ENCODE peak calls at places on chromosome 13, in ten cellular contexts. One of them, this sample, is unnamed.

GRCh38 chr13:75637101-75637774 is 1.1 kb downstream of the LMO7 start:
- DNase-seq in PC-9: no peak
- DNase-seq in colonic mucosa: no peak
- DNase-seq in mucosa of descending colon: no peak
- DNase-seq in Peyer's patch: no peak
- DNase-seq in astrocyte of the spinal cord: peak; percentile 36
- DNase-seq in astrocyte of the cerebellum: no peak
- DNase-seq in left lung: no peak
- DNase-seq in CD4-positive, alpha-beta memory T cell: no peak
- DNase-seq in tibial artery: no peak
- DNase-seq in this sample: no peak

GRCh38 chr13:92991687-92992086 is 234.9 kb upstream of the GPC6 start:
- DNase-seq in mucosa of descending colon: no peak
- DNase-seq in left lung: no peak
- DNase-seq in Peyer's patch: no peak
- DNase-seq in PC-9: no peak
- DNase-seq in astrocyte of the spinal cord: no peak
- DNase-seq in colonic mucosa: no peak
- DNase-seq in CD4-positive, alpha-beta memory T cell: no peak
- DNase-seq in tibial artery: no peak
- DNase-seq in astrocyte of the cerebellum: no peak
- DNase-seq in this sample: no peak

GRCh38 chr13:112105244-112105681 is 38.3 kb downstream of the SOX1 start:
- DNase-seq in astrocyte of the cerebellum: no peak
- DNase-seq in mucosa of descending colon: no peak
- DNase-seq in CD4-positive, alpha-beta memory T cell: no peak
- DNase-seq in left lung: no peak
- DNase-seq in tibial artery: no peak
- DNase-seq in PC-9: no peak
- DNase-seq in colonic mucosa: no peak
- DNase-seq in astrocyte of the spinal cord: no peak
- DNase-seq in Peyer's patch: no peak
- DNase-seq in this sample: no peak

GRCh38 chr13:25857830-25858229 is 194.0 kb downstream of the SHISA2 start:
- DNase-seq in astrocyte of the cerebellum: no peak
- DNase-seq in tibial artery: no peak
- DNase-seq in mucosa of descending colon: no peak
- DNase-seq in CD4-positive, alpha-beta memory T cell: no peak
- DNase-seq in left lung: no peak
- DNase-seq in astrocyte of the spinal cord: no peak
- DNase-seq in Peyer's patch: no peak
- DNase-seq in PC-9: no peak
- DNase-seq in colonic mucosa: no peak
- DNase-seq in this sample: no peak

GRCh38 chr13:92074658-92075057 is 676.2 kb downstream of the GPC5 start:
- DNase-seq in colonic mucosa: no peak
- DNase-seq in astrocyte of the cerebellum: no peak
- DNase-seq in left lung: no peak
- DNase-seq in Peyer's patch: no peak
- DNase-seq in tibial artery: no peak
- DNase-seq in CD4-positive, alpha-beta memory T cell: no peak
- DNase-seq in mucosa of descending colon: peak; percentile 41
- DNase-seq in astrocyte of the spinal cord: peak; percentile 14
- DNase-seq in PC-9: no peak
- DNase-seq in this sample: no peak

GRCh38 chr13:27972619-27972877 is 3.4 kb upstream of the CDX2 start:
- DNase-seq in tibial artery: no peak
- DNase-seq in PC-9: no peak
- DNase-seq in Peyer's patch: no peak
- DNase-seq in mucosa of descending colon: no peak
- DNase-seq in CD4-positive, alpha-beta memory T cell: no peak
- DNase-seq in astrocyte of the cerebellum: no peak
- DNase-seq in astrocyte of the spinal cord: no peak
- DNase-seq in colonic mucosa: no peak
- DNase-seq in left lung: no peak
- DNase-seq in this sample: peak; percentile 63

GRCh38 chr13:96982672-96983071 is 11.6 kb downstream of the OXGR1 start:
- DNase-seq in Peyer's patch: no peak
- DNase-seq in tibial artery: no peak
- DNase-seq in mucosa of descending colon: no peak
- DNase-seq in astrocyte of the spinal cord: peak; percentile 14
- DNase-seq in left lung: no peak
- DNase-seq in colonic mucosa: no peak
- DNase-seq in PC-9: no peak
- DNase-seq in CD4-positive, alpha-beta memory T cell: no peak
- DNase-seq in astrocyte of the cerebellum: no peak
- DNase-seq in this sample: no peak

GRCh38 chr13:57631607-57632275 is at the start of gene PCDH17:
- DNase-seq in colonic mucosa: no peak
- DNase-seq in left lung: peak; percentile 72
- DNase-seq in Peyer's patch: no peak
- DNase-seq in astrocyte of the spinal cord: peak; percentile 60
- DNase-seq in PC-9: no peak
- DNase-seq in CD4-positive, alpha-beta memory T cell: no peak
- DNase-seq in tibial artery: peak; percentile 70
- DNase-seq in mucosa of descending colon: no peak
- DNase-seq in astrocyte of the cerebellum: no peak
- DNase-seq in this sample: no peak

GRCh38 chr13:23470706-23471610 is 37.5 kb upstream of the SACS start:
- DNase-seq in Peyer's patch: no peak
- DNase-seq in colonic mucosa: no peak
- DNase-seq in tibial artery: no peak
- DNase-seq in astrocyte of the spinal cord: no peak
- DNase-seq in PC-9: no peak
- DNase-seq in astrocyte of the cerebellum: no peak
- DNase-seq in CD4-positive, alpha-beta memory T cell: no peak
- DNase-seq in left lung: no peak
- DNase-seq in mucosa of descending colon: no peak
- DNase-seq in this sample: no peak

GRCh38 chr13:51181752-51182383 is 40.3 kb upstream of the FAM124A start:
- DNase-seq in astrocyte of the spinal cord: no peak
- DNase-seq in tibial artery: no peak
- DNase-seq in Peyer's patch: no peak
- DNase-seq in CD4-positive, alpha-beta memory T cell: no peak
- DNase-seq in colonic mucosa: no peak
- DNase-seq in mucosa of descending colon: no peak
- DNase-seq in left lung: no peak
- DNase-seq in astrocyte of the cerebellum: no peak
- DNase-seq in PC-9: no peak
- DNase-seq in this sample: no peak

DNA sequence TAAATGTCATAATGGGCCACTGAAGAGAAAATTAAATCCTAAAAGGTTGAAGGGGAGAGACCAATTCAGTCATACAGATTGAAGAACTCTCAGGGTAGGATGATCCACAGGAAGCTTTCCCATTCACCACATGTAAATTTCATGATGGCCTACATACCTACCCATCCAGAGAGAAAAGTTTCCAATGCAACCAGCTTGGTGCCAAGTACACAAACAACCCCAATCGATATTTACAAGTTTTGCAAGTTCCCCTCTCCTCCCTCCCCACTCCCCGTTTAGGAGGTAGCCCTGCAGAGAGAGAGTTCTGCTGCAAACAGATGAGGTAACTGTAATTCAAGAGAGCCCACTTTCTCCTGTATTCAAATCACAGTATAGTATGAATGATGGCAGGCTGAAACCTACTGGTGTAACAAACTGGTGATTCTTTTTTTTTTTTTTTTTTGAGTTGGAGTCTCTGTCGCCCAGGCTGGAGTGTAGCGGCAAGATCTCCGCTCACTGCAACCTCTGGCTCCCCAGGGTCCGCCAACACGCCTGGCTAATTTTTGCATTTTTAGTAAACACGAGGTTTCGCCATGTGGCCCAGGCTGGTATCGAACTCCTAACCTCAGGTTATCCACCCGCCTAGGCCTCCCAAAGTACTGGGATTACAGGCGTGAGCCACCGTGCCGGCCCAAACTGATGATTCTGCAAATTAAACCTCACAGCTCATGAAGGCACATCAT is 14.4 kb downstream of the FOXO1 start:
- DNase-seq in tibial artery: no peak
- DNase-seq in CD4-positive, alpha-beta memory T cell: no peak
- DNase-seq in Peyer's patch: no peak
- DNase-seq in astrocyte of the cerebellum: no peak
- DNase-seq in mucosa of descending colon: no peak
- DNase-seq in left lung: no peak
- DNase-seq in astrocyte of the spinal cord: no peak
- DNase-seq in PC-9: no peak
- DNase-seq in colonic mucosa: no peak
- DNase-seq in this sample: no peak
- H3K4me3 ChIP-seq in tibial artery: no peak overlapping the region
- H3K4me3 ChIP-seq in CD4-positive, alpha-beta memory T cell: peak overlapping the region; percentile 29
- H3K4me3 ChIP-seq in Peyer's patch: no peak overlapping the region
- H3K4me3 ChIP-seq in astrocyte of the cerebellum: no peak overlapping the region
- H3K4me3 ChIP-seq in mucosa of descending colon: no peak overlapping the region
- H3K4me3 ChIP-seq in left lung: no peak overlapping the region
- H3K4me3 ChIP-seq in astrocyte of the spinal cord: no peak overlapping the region
- H3K4me3 ChIP-seq in PC-9: no peak overlapping the region
- H3K4me3 ChIP-seq in colonic mucosa: no peak overlapping the region
- H3K4me3 ChIP-seq in this sample: no peak overlapping the region

GRCh38 chr13:113497217-113497616 is 6.7 kb upstream of the DCUN1D2 start:
- DNase-seq in CD4-positive, alpha-beta memory T cell: no peak
- DNase-seq in astrocyte of the cerebellum: no peak
- DNase-seq in PC-9: no peak
- DNase-seq in tibial artery: no peak
- DNase-seq in Peyer's patch: no peak
- DNase-seq in mucosa of descending colon: no peak
- DNase-seq in astrocyte of the spinal cord: no peak
- DNase-seq in colonic mucosa: no peak
- DNase-seq in left lung: no peak
- DNase-seq in this sample: no peak
- H3K4me3 ChIP-seq in CD4-positive, alpha-beta memory T cell: no peak overlapping the region
- H3K4me3 ChIP-seq in astrocyte of the cerebellum: no peak overlapping the region
- H3K4me3 ChIP-seq in PC-9: no peak overlapping the region
- H3K4me3 ChIP-seq in tibial artery: no peak overlapping the region
- H3K4me3 ChIP-seq in Peyer's patch: no peak overlapping the region
- H3K4me3 ChIP-seq in mucosa of descending colon: no peak overlapping the region
- H3K4me3 ChIP-seq in astrocyte of the spinal cord: no peak overlapping the region
- H3K4me3 ChIP-seq in colonic mucosa: no peak overlapping the region
- H3K4me3 ChIP-seq in left lung: no peak overlapping the region
- H3K4me3 ChIP-seq in this sample: no peak overlapping the region

GRCh38 chr13:49220856-49221614 is 897 bp downstream of the MLNR start:
- DNase-seq in mucosa of descending colon: no peak
- DNase-seq in colonic mucosa: no peak
- DNase-seq in astrocyte of the spinal cord: no peak
- DNase-seq in PC-9: no peak
- DNase-seq in astrocyte of the cerebellum: no peak
- DNase-seq in tibial artery: no peak
- DNase-seq in left lung: peak; percentile 85
- DNase-seq in Peyer's patch: no peak
- DNase-seq in CD4-positive, alpha-beta memory T cell: no peak
- DNase-seq in this sample: no peak
- H3K4me3 ChIP-seq in mucosa of descending colon: no peak overlapping the region
- H3K4me3 ChIP-seq in colonic mucosa: peak overlapping the region; percentile 35
- H3K4me3 ChIP-seq in astrocyte of the spinal cord: no peak overlapping the region
- H3K4me3 ChIP-seq in PC-9: no peak overlapping the region
- H3K4me3 ChIP-seq in astrocyte of the cerebellum: peak overlapping the region; percentile 21
- H3K4me3 ChIP-seq in tibial artery: peak overlapping the region; percentile 46
- H3K4me3 ChIP-seq in left lung: peak overlapping the region; percentile 36
- H3K4me3 ChIP-seq in Peyer's patch: peak overlapping the region; percentile 53
- H3K4me3 ChIP-seq in CD4-positive, alpha-beta memory T cell: peak overlapping the region; percentile 15
- H3K4me3 ChIP-seq in this sample: no peak overlapping the region

GRCh38 chr13:99985243-99985874 is 3.8 kb downstream of the ZIC2 start:
- DNase-seq in Peyer's patch: no peak
- DNase-seq in left lung: peak; percentile 72
- DNase-seq in colonic mucosa: no peak
- DNase-seq in CD4-positive, alpha-beta memory T cell: no peak
- DNase-seq in astrocyte of the spinal cord: no peak
- DNase-seq in PC-9: no peak
- DNase-seq in mucosa of descending colon: no peak
- DNase-seq in tibial artery: no peak
- DNase-seq in astrocyte of the cerebellum: no peak
- DNase-seq in this sample: no peak
- H3K4me3 ChIP-seq in Peyer's patch: no peak overlapping the region
- H3K4me3 ChIP-seq in left lung: no peak overlapping the region
- H3K4me3 ChIP-seq in colonic mucosa: no peak overlapping the region
- H3K4me3 ChIP-seq in CD4-positive, alpha-beta memory T cell: no peak overlapping the region
- H3K4me3 ChIP-seq in astrocyte of the spinal cord: peak overlapping the region; percentile 76
- H3K4me3 ChIP-seq in PC-9: no peak overlapping the region
- H3K4me3 ChIP-seq in mucosa of descending colon: no peak overlapping the region
- H3K4me3 ChIP-seq in tibial artery: no peak overlapping the region
- H3K4me3 ChIP-seq in astrocyte of the cerebellum: peak overlapping the region; percentile 94
- H3K4me3 ChIP-seq in this sample: no peak overlapping the region